ENCODE peak calls at places on chromosomes 13 and 19, in seven cellular contexts. Z is stimulated activated naive CD8-positive, alpha-beta T cell treated with anti-CD3 and anti-CD28 coated beads, Interleukin-15, Interleukin-2, amounts not matched to agents 100 U/mL and 50 U/mL, for 24 hours; P is bronchial epithelial cell; K is osteoblast; S is stimulated activated CD8-positive, alpha-beta memory T cell treated with anti-CD3 and anti-CD28 coated beads, Interleukin-2, amount 100 ng/mL, for 48 hours; I is iPS-NIHi11; R is kidney epithelial cell. X is an unnamed sample.
A peak's percentile ranks its signal among the peaks of the same experiment; 100 is the strongest.

GRCh38 chr13:71968025-71968424 is 101.0 kb upstream of the DACH1 start:
- DNase-seq in Z (no peak), P (no peak), K (no peak), S (no peak), I (peak; percentile 36), R (no peak), X (no peak)

GRCh38 chr13:31224174-31224669 is 24.4 kb downstream of the B3GLCT start:
- DNase-seq in Z (no peak), P (no peak), K (no peak), S (no peak), I (no peak), R (no peak), X (no peak)

GRCh38 chr19:30049226-30049625 is 107.2 kb downstream of the URI1 start:
- DNase-seq in Z (no peak), P (no peak), K (no peak), S (no peak), I (no peak), R (no peak), X (no peak)

GRCh38 chr19:2848625-2849024 is 7.3 kb downstream of the ZNF555 start:
- DNase-seq in Z (no peak), P (no peak), K (no peak), S (no peak), I (no peak), R (no peak), X (no peak)

GRCh38 chr13:110131424-110131823 is 175.5 kb downstream of the COL4A1 start:
- DNase-seq in Z (no peak), P (no peak), K (no peak), S (no peak), I (no peak), R (no peak), X (no peak)

GRCh38 chr13:34421849-34422475 is 520.1 kb upstream of the NBEA start:
- DNase-seq in Z (no peak), P (peak; percentile 58), K (no peak), S (no peak), I (no peak), R (no peak), X (no peak)

GRCh38 chr19:33551676-33552075 is 30.1 kb upstream of the PEPD start:
- DNase-seq in Z (no peak), P (no peak), K (no peak), S (no peak), I (no peak), R (no peak), X (peak; percentile 34)

GRCh38 chr19:39704181-39705044 is at the start of gene LGALS14:
- DNase-seq in Z (no peak), P (no peak), K (no peak), S (no peak), I (no peak), R (no peak), X (no peak)

GRCh38 chr13:45208132-45208531 is 7.3 kb upstream of the KCTD4 start:
- DNase-seq in Z (no peak), P (no peak), K (no peak), S (no peak), I (no peak), R (no peak), X (no peak)

GRCh38 chr13:73717632-73718031 is 416.6 kb downstream of the KLF12 start:
- DNase-seq in Z (no peak), P (peak; percentile 73), K (no peak), S (no peak), I (no peak), R (peak; percentile 31), X (no peak)

GRCh38 chr19:6608950-6609349 is 18.0 kb upstream of the CD70 start:
- DNase-seq in Z (no peak), P (no peak), K (peak; percentile 11), S (no peak), I (no peak), R (no peak), X (no peak)

GRCh38 chr19:45156751-45157150 is 4.0 kb downstream of the NKPD1 start:
- DNase-seq in Z (no peak), P (no peak), K (peak; percentile 14), S (no peak), I (no peak), R (no peak), X (no peak)

GRCh38 chr13:97122381-97122996 is 99.6 kb upstream of the MBNL2 start:
- DNase-seq in Z (no peak), P (peak; percentile 92), K (peak; percentile 74), S (no peak), I (no peak), R (peak; percentile 42), X (peak; percentile 10)

GRCh38 chr13:109998808-109999528 is 212.6 kb upstream of the IRS2 start:
- DNase-seq in Z (no peak), P (peak; percentile 98), K (no peak), S (no peak), I (no peak), R (peak; percentile 95), X (peak; percentile 74)

GRCh38 chr13:111131048-111131447 is 15.9 kb downstream of the ARHGEF7 start:
- DNase-seq in Z (no peak), P (no peak), K (no peak), S (no peak), I (no peak), R (no peak), X (no peak)

GRCh38 chr13:89568746-89569145 is 1778.7 kb upstream of the MIR17HG start:
- DNase-seq in Z (no peak), P (no peak), K (no peak), S (no peak), I (no peak), R (no peak), X (no peak)

GRCh38 chr13:87259479-87260083 is 411.6 kb upstream of the SLITRK5 start:
- DNase-seq in Z (no peak), P (no peak), K (no peak), S (no peak), I (peak; percentile 26), R (no peak), X (peak; percentile 70)

GRCh38 chr19:12733369-12733896 is 1.1 kb downstream of the TRIR start:
- DNase-seq in Z (peak; percentile 60), P (peak; percentile 41), K (peak; percentile 98), S (no peak), I (peak; percentile 50), R (no peak), X (no peak)

X was measured in islet precursor cell.